ENCODE peak calls at places on chromosomes 11 and 22, in seven cellular contexts. One of them, this sample, is unnamed.

GRCh38 chr11:19187101-19187500 is 14.7 kb downstream of the CSRP3 start:
- DNase-seq in epithelial cell of esophagus: peak
- DNase-seq in HepG2: no peak
- DNase-seq in spleen: no peak
- DNase-seq in neural crest cell: no peak
- DNase-seq in cardiac muscle cell: peak
- DNase-seq in A549: no peak
- DNase-seq in this sample: no peak

GRCh38 chr11:127461575-127462344 is 461.2 kb upstream of the KIRREL3 start:
- DNase-seq in HepG2: no peak
- DNase-seq in cardiac muscle cell: no peak
- DNase-seq in epithelial cell of esophagus: no peak
- DNase-seq in neural crest cell: no peak
- DNase-seq in spleen: no peak
- DNase-seq in A549: no peak
- DNase-seq in this sample: no peak

GRCh38 chr11:2270322-2271076 is at the start of gene ASCL2:
- DNase-seq in HepG2: no peak
- DNase-seq in spleen: peak
- DNase-seq in epithelial cell of esophagus: peak
- DNase-seq in cardiac muscle cell: no peak
- DNase-seq in neural crest cell: no peak
- DNase-seq in A549: no peak
- DNase-seq in this sample: no peak

GRCh38 chr11:123457187-123457770 is 27.2 kb downstream of the GRAMD1B start:
- DNase-seq in A549: no peak
- DNase-seq in cardiac muscle cell: peak
- DNase-seq in epithelial cell of esophagus: no peak
- DNase-seq in neural crest cell: no peak
- DNase-seq in spleen: no peak
- DNase-seq in HepG2: no peak
- DNase-seq in this sample: no peak

GRCh38 chr22:17305076-17305475 is 64.2 kb upstream of the CECR2 start:
- DNase-seq in epithelial cell of esophagus: no peak
- DNase-seq in cardiac muscle cell: no peak
- DNase-seq in spleen: peak
- DNase-seq in HepG2: no peak
- DNase-seq in A549: no peak
- DNase-seq in neural crest cell: no peak
- DNase-seq in this sample: no peak

GRCh38 chr11:84089072-84090057 is 803.2 kb upstream of the CCDC90B start:
- DNase-seq in HepG2: peak
- DNase-seq in epithelial cell of esophagus: peak
- DNase-seq in cardiac muscle cell: peak
- DNase-seq in spleen: no peak
- DNase-seq in A549: no peak
- DNase-seq in neural crest cell: no peak
- DNase-seq in this sample: no peak

GRCh38 chr22:45284705-45285305 is at the start of gene UPK3A:
- DNase-seq in epithelial cell of esophagus: peak
- DNase-seq in HepG2: no peak
- DNase-seq in cardiac muscle cell: peak
- DNase-seq in spleen: peak
- DNase-seq in neural crest cell: peak
- DNase-seq in A549: peak
- DNase-seq in this sample: peak

GRCh38 chr11:18088974-18089373 is 16.9 kb downstream of the SAAL1 start:
- DNase-seq in cardiac muscle cell: no peak
- DNase-seq in A549: no peak
- DNase-seq in epithelial cell of esophagus: no peak
- DNase-seq in HepG2: no peak
- DNase-seq in neural crest cell: no peak
- DNase-seq in spleen: no peak
- DNase-seq in this sample: no peak

GRCh38 chr11:36365937-36366336 is 69.8 kb downstream of the PRR5L start:
- DNase-seq in A549: no peak
- DNase-seq in HepG2: no peak
- DNase-seq in spleen: no peak
- DNase-seq in epithelial cell of esophagus: no peak
- DNase-seq in cardiac muscle cell: peak
- DNase-seq in neural crest cell: no peak
- DNase-seq in this sample: no peak

DNA sequence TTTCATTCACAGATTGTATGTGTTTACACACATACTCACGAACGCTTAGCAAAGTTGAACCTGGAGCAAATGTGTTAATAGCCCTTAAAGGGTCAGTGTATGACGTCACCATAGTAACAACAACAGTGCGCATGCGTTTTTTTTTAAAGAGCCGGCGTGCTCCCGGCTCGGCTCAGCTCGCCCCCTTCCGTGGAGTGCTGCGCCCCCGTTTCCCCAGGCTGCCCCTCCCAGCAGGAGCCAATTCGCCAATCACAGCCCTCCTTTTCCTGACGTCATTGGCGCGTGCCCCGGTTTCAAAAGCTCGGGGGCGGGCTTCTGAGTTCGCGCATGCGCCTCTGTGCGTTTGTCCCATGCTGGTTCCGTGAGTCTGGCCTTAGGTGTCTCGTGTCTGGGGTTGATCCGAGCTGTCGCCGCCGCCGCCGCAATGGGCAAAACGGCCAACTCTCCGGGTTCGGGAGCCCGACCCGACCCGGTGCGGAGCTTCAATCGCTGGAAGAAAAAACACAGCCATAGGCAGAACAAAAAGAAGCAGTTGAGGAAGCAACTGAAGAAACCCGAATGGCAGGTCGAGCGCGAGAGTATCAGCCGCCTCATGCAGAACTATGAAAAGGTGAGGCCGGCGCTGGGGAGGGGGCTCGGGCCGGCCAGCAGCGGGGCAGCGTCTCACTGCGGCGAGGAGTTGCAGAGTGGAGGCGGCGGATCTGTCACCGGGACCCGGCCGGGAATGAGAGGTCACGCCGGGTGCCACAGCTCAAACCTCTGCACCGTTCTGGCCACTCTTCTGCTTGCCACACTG is at the start of gene DDX10:
- DNase-seq in cardiac muscle cell: peak
- DNase-seq in spleen: peak
- DNase-seq in A549: peak
- DNase-seq in epithelial cell of esophagus: peak
- DNase-seq in neural crest cell: peak
- DNase-seq in HepG2: peak
- DNase-seq in this sample: peak
- TF ChIP-seq CTCF in cardiac muscle cell: no peak
- TF ChIP-seq CTCF in spleen: no peak
- TF ChIP-seq CTCF in A549: no peak
- TF ChIP-seq CTCF in epithelial cell of esophagus: no peak
- TF ChIP-seq CTCF in neural crest cell: no peak
- TF ChIP-seq CTCF in HepG2: peak
- TF ChIP-seq CTCF in this sample: no peak

GRCh38 chr11:32213223-32213622 is 122.3 kb downstream of the RCN1 start:
- DNase-seq in epithelial cell of esophagus: peak
- DNase-seq in spleen: no peak
- DNase-seq in HepG2: no peak
- DNase-seq in A549: no peak
- DNase-seq in neural crest cell: no peak
- DNase-seq in cardiac muscle cell: peak
- DNase-seq in this sample: no peak

GRCh38 chr11:32219320-32219719 is 128.4 kb downstream of the RCN1 start:
- DNase-seq in spleen: no peak
- DNase-seq in A549: no peak
- DNase-seq in HepG2: no peak
- DNase-seq in epithelial cell of esophagus: no peak
- DNase-seq in neural crest cell: no peak
- DNase-seq in cardiac muscle cell: no peak
- DNase-seq in this sample: no peak

GRCh38 chr11:32210601-32211000 is 119.7 kb downstream of the RCN1 start:
- DNase-seq in neural crest cell: no peak
- DNase-seq in spleen: no peak
- DNase-seq in cardiac muscle cell: peak
- DNase-seq in epithelial cell of esophagus: peak
- DNase-seq in HepG2: no peak
- DNase-seq in A549: no peak
- DNase-seq in this sample: no peak

DNA sequence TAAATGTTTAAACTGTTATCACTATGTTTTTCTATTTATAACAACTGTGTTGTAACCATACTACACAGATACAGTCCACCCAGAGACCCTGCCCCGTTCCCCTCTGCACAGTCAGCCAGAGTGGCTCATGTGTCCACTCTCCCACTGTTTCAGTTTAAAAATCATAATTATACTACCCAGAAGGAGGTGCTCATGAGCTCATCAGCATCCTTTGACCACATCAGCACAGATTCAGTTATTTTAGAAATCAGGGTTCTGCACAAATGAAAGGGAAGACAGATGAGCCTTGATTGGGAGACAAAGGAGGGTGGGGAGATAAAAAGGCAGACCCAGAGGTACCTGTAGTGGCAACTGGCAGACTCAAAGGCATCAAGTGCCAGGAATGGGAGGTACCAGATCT is 124.3 kb downstream of the RCN1 start:
- DNase-seq in A549: no peak
- DNase-seq in HepG2: no peak
- DNase-seq in spleen: no peak
- DNase-seq in epithelial cell of esophagus: no peak
- DNase-seq in neural crest cell: no peak
- DNase-seq in cardiac muscle cell: no peak
- DNase-seq in this sample: no peak
- TF ChIP-seq CTCF in A549: no peak
- TF ChIP-seq CTCF in HepG2: no peak
- TF ChIP-seq CTCF in spleen: no peak
- TF ChIP-seq CTCF in epithelial cell of esophagus: no peak
- TF ChIP-seq CTCF in neural crest cell: no peak
- TF ChIP-seq CTCF in cardiac muscle cell: no peak
- TF ChIP-seq CTCF in this sample: no peak

DNA sequence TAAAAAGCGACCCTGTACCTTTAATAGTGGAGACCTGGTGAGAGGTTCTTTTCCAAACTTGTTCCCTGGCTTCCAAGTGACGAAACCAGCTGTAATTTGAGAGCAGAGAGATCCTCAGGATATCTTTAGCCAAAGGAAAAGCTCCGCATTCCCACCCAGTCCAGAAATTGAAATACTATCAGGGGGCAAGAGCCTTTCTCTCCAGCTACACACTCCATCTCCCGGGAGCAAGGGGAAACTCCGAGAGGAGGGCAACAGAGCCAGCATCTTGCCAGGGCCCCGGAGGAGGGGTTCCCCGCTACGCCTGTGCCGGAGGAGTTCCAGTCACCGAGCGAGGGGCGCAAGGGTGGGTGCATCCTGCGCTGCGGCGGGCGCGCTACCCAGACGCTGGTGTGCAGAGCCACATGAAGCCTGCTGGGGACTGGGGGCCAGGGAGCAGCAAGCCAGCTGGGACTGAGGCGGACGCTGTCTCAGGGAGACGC is at the start of gene FIBIN:
- DNase-seq in A549: no peak
- DNase-seq in epithelial cell of esophagus: peak
- DNase-seq in cardiac muscle cell: peak
- DNase-seq in HepG2: no peak
- DNase-seq in spleen: peak
- DNase-seq in neural crest cell: no peak
- DNase-seq in this sample: peak
- TF ChIP-seq CTCF in A549: no peak
- TF ChIP-seq CTCF in epithelial cell of esophagus: no peak
- TF ChIP-seq CTCF in cardiac muscle cell: no peak
- TF ChIP-seq CTCF in HepG2: no peak
- TF ChIP-seq CTCF in spleen: no peak
- TF ChIP-seq CTCF in neural crest cell: no peak
- TF ChIP-seq CTCF in this sample: no peak

GRCh38 chr22:39135092-39135896 is 17.2 kb downstream of the CBX7 start:
- DNase-seq in A549: peak
- DNase-seq in HepG2: peak
- DNase-seq in cardiac muscle cell: peak
- DNase-seq in spleen: peak
- DNase-seq in epithelial cell of esophagus: peak
- DNase-seq in neural crest cell: peak
- DNase-seq in this sample: peak
- TF ChIP-seq CTCF in A549: peak
- TF ChIP-seq CTCF in HepG2: peak
- TF ChIP-seq CTCF in cardiac muscle cell: peak
- TF ChIP-seq CTCF in spleen: no peak
- TF ChIP-seq CTCF in epithelial cell of esophagus: peak
- TF ChIP-seq CTCF in neural crest cell: peak
- TF ChIP-seq CTCF in this sample: peak

GRCh38 chr11:61954106-61955030 is 4.2 kb downstream of the BEST1 start:
- DNase-seq in neural crest cell: no peak
- DNase-seq in spleen: no peak
- DNase-seq in cardiac muscle cell: peak
- DNase-seq in epithelial cell of esophagus: no peak
- DNase-seq in HepG2: no peak
- DNase-seq in A549: no peak
- DNase-seq in this sample: no peak
- TF ChIP-seq CTCF in neural crest cell: no peak
- TF ChIP-seq CTCF in spleen: no peak
- TF ChIP-seq CTCF in cardiac muscle cell: no peak
- TF ChIP-seq CTCF in epithelial cell of esophagus: no peak
- TF ChIP-seq CTCF in HepG2: peak
- TF ChIP-seq CTCF in A549: no peak
- TF ChIP-seq CTCF in this sample: no peak

DNA sequence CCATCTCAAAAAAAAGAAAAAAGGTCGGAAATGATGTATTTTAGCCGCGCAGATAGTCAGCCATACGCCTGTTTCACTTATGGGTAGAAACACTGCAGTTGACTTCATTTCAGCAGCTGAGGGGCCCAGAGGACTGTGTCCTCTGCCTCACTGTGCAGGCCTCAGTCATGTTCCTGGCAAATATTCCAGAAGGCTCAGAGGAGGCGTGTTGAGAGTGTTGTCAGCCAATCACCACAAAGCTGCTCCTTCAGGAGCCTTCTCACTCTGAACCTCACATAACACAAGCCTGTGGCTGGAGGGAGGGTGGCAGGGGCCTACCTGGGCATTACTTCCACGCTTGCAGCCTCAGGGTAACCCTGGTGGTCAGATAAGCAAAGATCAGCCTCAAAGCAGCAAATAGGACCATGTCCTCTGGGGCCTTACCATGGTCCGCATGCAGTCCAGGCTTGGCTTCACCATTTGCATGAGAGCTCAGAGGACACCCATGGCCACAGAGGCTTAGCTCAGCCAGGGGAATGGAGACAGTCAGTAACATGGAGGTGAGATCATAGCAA is 17.3 kb upstream of the TREH start:
- DNase-seq in A549: no peak
- DNase-seq in cardiac muscle cell: peak
- DNase-seq in neural crest cell: no peak
- DNase-seq in HepG2: no peak
- DNase-seq in spleen: no peak
- DNase-seq in epithelial cell of esophagus: no peak
- DNase-seq in this sample: no peak
- TF ChIP-seq CTCF in A549: no peak
- TF ChIP-seq CTCF in cardiac muscle cell: no peak
- TF ChIP-seq CTCF in neural crest cell: no peak
- TF ChIP-seq CTCF in HepG2: peak
- TF ChIP-seq CTCF in spleen: no peak
- TF ChIP-seq CTCF in epithelial cell of esophagus: no peak
- TF ChIP-seq CTCF in this sample: no peak